ENCODE peak calls at places on chromosome 16, in six cellular contexts. N is fibroblast of lung, W is GM23248, H is hepatocyte, C is H1, M is PC-9. Q is an unnamed sample.

GRCh38 chr16:19005561-19006445 is 22.1 kb downstream of the TMC7 start:
- DNase-seq in M (peak; percentile 55), H (no peak), W (peak; percentile 54), C (peak; percentile 54), N (peak; percentile 46), Q (peak; percentile 99)

GRCh38 chr16:64589836-64590235 is 532.0 kb downstream of the CDH11 start:
- DNase-seq in H (no peak), N (peak; percentile 77), W (peak; percentile 93), C (no peak), M (no peak), Q (no peak)

GRCh38 chr16:19753815-19754643 is 36.0 kb downstream of the IQCK start:
- DNase-seq in W (peak; percentile 47), H (peak; percentile 25), N (peak; percentile 93), M (peak; percentile 91), C (no peak), Q (no peak)

GRCh38 chr16:8740775-8741355 is 56.6 kb downstream of the TMEM186 start:
- DNase-seq in C (no peak), N (no peak), M (no peak), H (peak; percentile 65), W (no peak), Q (no peak)

GRCh38 chr16:50247906-50248608 is 18.3 kb upstream of the ADCY7 start:
- DNase-seq in W (no peak), C (no peak), H (no peak), M (no peak), N (no peak), Q (no peak)

GRCh38 chr16:9192746-9193145 is 101.3 kb downstream of the HAPSTR1 start:
- DNase-seq in C (no peak), M (no peak), W (peak; percentile 4), H (no peak), N (peak; percentile 14), Q (no peak)

GRCh38 chr16:47753620-47754019 is 292.5 kb downstream of the PHKB start:
- DNase-seq in M (no peak), H (no peak), C (no peak), W (no peak), N (no peak), Q (no peak)

GRCh38 chr16:50466170-50466569 is 82.0 kb upstream of the NKD1 start:
- DNase-seq in M (no peak), N (no peak), W (no peak), C (no peak), H (no peak), Q (no peak)

GRCh38 chr16:83530293-83530692 is 277.5 kb upstream of the HSBP1 start:
- DNase-seq in C (no peak), N (peak; percentile 70), W (peak; percentile 93), M (no peak), H (no peak), Q (no peak)

GRCh38 chr16:76729525-76729924 is 452.3 kb downstream of the CNTNAP4 start:
- DNase-seq in H (peak; percentile 63), M (no peak), N (no peak), W (no peak), C (no peak), Q (peak; percentile 34)

GRCh38 chr16:20675488-20676267 is 21.8 kb downstream of the ACSM1 start:
- DNase-seq in C (peak; percentile 59), H (peak; percentile 69), M (peak; percentile 95), W (peak; percentile 10), N (no peak), Q (peak; percentile 74)

GRCh38 chr16:17724242-17724898 is 253.6 kb upstream of the XYLT1 start:
- DNase-seq in H (no peak), W (peak; percentile 38), C (no peak), N (peak; percentile 65), M (no peak), Q (peak; percentile 6)

GRCh38 chr16:15643453-15644305 is 725 bp upstream of the MARF1 start:
- DNase-seq in W (peak; percentile 87), C (peak; percentile 49), M (peak; percentile 48), H (peak; percentile 77), N (peak; percentile 60), Q (no peak)

GRCh38 chr16:30802971-30803370 is 16.0 kb upstream of the ZNF629 start:
- DNase-seq in C (no peak), W (no peak), M (no peak), H (no peak), N (no peak), Q (no peak)

GRCh38 chr16:89908236-89908635 is 10.4 kb upstream of the MC1R start:
- DNase-seq in C (no peak), H (no peak), N (no peak), M (no peak), W (no peak), Q (no peak)

GRCh38 chr16:977896-978295 is 3.7 kb upstream of the SOX8 start:
- DNase-seq in M (no peak), W (no peak), C (no peak), H (no peak), N (no peak), Q (no peak)

GRCh38 chr16:28218109-28218508 is 6.3 kb upstream of the XPO6 start:
- DNase-seq in W (peak; percentile 74), N (peak; percentile 20), C (no peak), M (peak; percentile 39), H (peak; percentile 23), Q (peak; percentile 43)

GRCh38 chr16:70659953-70660671 is 13.8 kb downstream of the IL34 start:
- DNase-seq in H (no peak), N (no peak), M (no peak), C (no peak), W (no peak), Q (no peak)

GRCh38 chr16:70529051-70529777 is 5.6 kb downstream of the SF3B3 start:
- DNase-seq in H (peak; percentile 43), N (peak; percentile 64), M (peak; percentile 63), C (no peak), W (peak; percentile 87), Q (peak; percentile 55)

GRCh38 chr16:72015124-72015523 is 6.6 kb downstream of the DHODH start:
- DNase-seq in H (no peak), M (no peak), C (no peak), N (no peak), W (no peak), Q (no peak)

GRCh38 chr16:85142771-85143211 is 30.5 kb upstream of the CIBAR2 start:
- DNase-seq in W (no peak), H (no peak), N (no peak), C (no peak), M (no peak), Q (no peak)

GRCh38 chr16:5706206-5706605 is 608.6 kb upstream of the EEF2KMT start:
- DNase-seq in M (no peak), N (no peak), H (no peak), W (no peak), C (no peak), Q (peak; percentile 64)

GRCh38 chr16:50260206-50261159 is 5.9 kb upstream of the ADCY7 start:
- DNase-seq in H (peak; percentile 3), N (no peak), C (no peak), M (no peak), W (no peak), Q (no peak)

GRCh38 chr16:2019500-2019899 is at the start of gene NPW:
- DNase-seq in M (no peak), W (peak; percentile 23), H (no peak), C (peak; percentile 78), N (no peak), Q (no peak)

GRCh38 chr16:2023098-2023925 is 3.4 kb upstream of the NHERF2 start:
- DNase-seq in H (peak; percentile 95), W (peak; percentile 92), N (peak; percentile 71), C (peak; percentile 100), M (peak; percentile 61), Q (peak; percentile 74)

GRCh38 chr16:2016407-2016922 is 3.1 kb upstream of the NPW start:
- DNase-seq in M (no peak), N (no peak), W (no peak), H (no peak), C (peak; percentile 79), Q (no peak)

GRCh38 chr16:2022723-2023097 is 3.1 kb downstream of the NPW start:
- DNase-seq in N (peak; percentile 68), W (no peak), C (no peak), M (no peak), H (peak; percentile 69), Q (peak; percentile 19)

GRCh38 chr16:2019919-2020831 is 590 bp downstream of the NPW start:
- DNase-seq in W (peak; percentile 38), C (peak; percentile 74), N (no peak), M (no peak), H (peak; percentile 48), Q (peak; percentile 19)
- TF ChIP-seq EZH2 in W (no peak), C (peak; percentile 86), N (peak; percentile 42), M (no peak), H (no peak), Q (no peak)

DNA sequence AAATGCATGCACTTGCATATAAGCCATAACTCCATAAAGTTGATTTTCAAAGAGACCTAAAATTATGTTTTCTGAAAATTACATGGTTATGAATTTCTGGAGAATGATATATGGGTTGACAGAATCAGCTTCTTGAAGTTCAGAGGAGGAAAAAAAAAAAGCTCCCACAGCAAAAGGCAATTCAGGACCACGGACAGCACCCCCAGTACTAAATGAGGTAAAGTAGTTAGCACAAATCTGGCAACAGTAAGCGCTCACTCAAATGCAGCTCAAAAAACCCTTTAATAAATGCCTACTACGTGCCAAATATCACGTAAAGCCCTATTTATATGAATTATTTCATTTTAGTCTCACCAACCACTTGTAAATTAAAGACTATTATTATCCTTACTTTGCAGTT is 135.2 kb downstream of the SHISA9 start:
- DNase-seq in C (peak; percentile 81), W (peak; percentile 55), M (no peak), H (peak; percentile 83), N (peak; percentile 22), Q (peak; percentile 41)
- H3K4me3 ChIP-seq in C (no peak overlapping the region), W (no peak overlapping the region), M (no peak overlapping the region), H (no peak overlapping the region), N (no peak overlapping the region), Q (no peak overlapping the region)

GRCh38 chr16:10552998-10553491 is 27.4 kb downstream of the EMP2 start:
- DNase-seq in C (peak; percentile 77), H (no peak), W (no peak), N (no peak), M (no peak), Q (no peak)
- H3K4me2 ChIP-seq in C (peak overlapping the region; percentile 19), H (no peak overlapping the region), W (no peak overlapping the region), N (no peak overlapping the region), M (no peak overlapping the region), Q (no peak overlapping the region)

GRCh38 chr16:88452485-88453216 is 429 bp upstream of the ZFPM1 start:
- DNase-seq in C (peak; percentile 99), M (peak; percentile 79), W (peak; percentile 96), N (peak; percentile 89), H (peak; percentile 99), Q (peak; percentile 92)

GRCh38 chr16:88451586-88452484 is 1.2 kb upstream of the ZFPM1 start:
- DNase-seq in W (no peak), C (no peak), M (no peak), N (no peak), H (no peak), Q (no peak)

GRCh38 chr16:88454315-88455057 is 1.4 kb downstream of the ZFPM1 start:
- DNase-seq in M (no peak), W (peak; percentile 30), N (no peak), H (no peak), C (peak; percentile 61), Q (peak; percentile 41)

GRCh38 chr16:88453217-88453531 is at the start of gene ZFPM1:
- DNase-seq in C (no peak), M (no peak), H (no peak), W (no peak), N (no peak), Q (no peak)

GRCh38 chr16:88453621-88454314 is 688 bp downstream of the ZFPM1 start:
- DNase-seq in N (no peak), C (no peak), H (peak; percentile 58), W (peak; percentile 53), M (peak; percentile 46), Q (peak; percentile 23)
- TF ChIP-seq EZH2 in N (no peak), C (no peak), H (no peak), W (no peak), M (no peak), Q (no peak)

Q was measured in mammary epithelial cell.